ENCODE peak calls at places on chromosomes 3 and 15, in four cellular contexts. E, X, F and D are unnamed samples.
A peak's percentile ranks its signal among the peaks of the same experiment; 100 is the strongest.

GRCh38 chr3:172647823-172648222 is 63.0 kb downstream of the NCEH1 start:
- DNase-seq in E (no peak), X (no peak), F (no peak), D (no peak)

GRCh38 chr15:100783296-100783695 is 96.3 kb upstream of the ALDH1A3 start:
- DNase-seq in E (no peak), F (no peak), X (no peak), D (no peak)

GRCh38 chr3:22117751-22118346 is 366.8 kb upstream of the ZNF385D start:
- DNase-seq in F (peak; percentile 73), E (no peak), X (no peak), D (no peak)

GRCh38 chr15:31308185-31308639 is 18.4 kb upstream of the KLF13 start:
- DNase-seq in F (no peak), E (no peak), X (no peak), D (no peak)

GRCh38 chr15:100690786-100691160 is 88.4 kb downstream of the ASB7 start:
- DNase-seq in F (no peak), E (no peak), X (no peak), D (no peak)

GRCh38 chr3:197854596-197855343 is 63.7 kb downstream of the LRCH3 start:
- DNase-seq in E (no peak), F (peak; percentile 60), X (no peak), D (no peak)

GRCh38 chr3:171672538-171672937 is 137.7 kb downstream of the PLD1 start:
- DNase-seq in F (no peak), X (no peak), E (no peak), D (no peak)

GRCh38 chr3:150495563-150496168 is 50.6 kb downstream of the SERP1 start:
- DNase-seq in X (no peak), F (peak; percentile 68), E (peak; percentile 13), D (no peak)

GRCh38 chr15:85706779-85707518 is 87.8 kb downstream of the KLHL25 start:
- DNase-seq in F (peak; percentile 78), E (no peak), X (no peak), D (peak; percentile 31)

GRCh38 chr3:124640907-124641306 is 89.3 kb upstream of the UMPS start:
- DNase-seq in E (no peak), F (no peak), X (no peak), D (no peak)

GRCh38 chr15:76991741-76992645 is 2.9 kb upstream of the PSTPIP1 start:
- DNase-seq in X (peak; percentile 73), F (no peak), E (no peak), D (no peak)

GRCh38 chr3:157360044-157360443 is 76.6 kb upstream of the PTX3 start:
- DNase-seq in X (no peak), F (peak; percentile 93), E (no peak), D (no peak)

GRCh38 chr3:156404217-156404616 is 150.7 kb downstream of the SSR3 start:
- DNase-seq in E (no peak), X (no peak), F (no peak), D (no peak)

GRCh38 chr3:59818033-59818936 is 768.5 kb upstream of the CFAP20DC start:
- DNase-seq in E (no peak), F (peak; percentile 97), X (peak; percentile 76), D (no peak)

GRCh38 chr3:28343144-28343543 is 5.4 kb upstream of the ZCWPW2 start:
- DNase-seq in E (no peak), X (no peak), F (no peak), D (no peak)

GRCh38 chr3:147377412-147378185 is 28.7 kb downstream of the ZIC4 start:
- DNase-seq in X (no peak), E (no peak), F (no peak), D (no peak)

GRCh38 chr15:47577476-47577875 is 139.8 kb upstream of the SEMA6D start:
- DNase-seq in X (no peak), E (no peak), F (no peak), D (no peak)

GRCh38 chr15:73346735-73347312 is 21.9 kb downstream of the HCN4 start:
- DNase-seq in X (peak; percentile 76), E (peak; percentile 57), F (peak; percentile 12), D (peak; percentile 28)

GRCh38 chr3:87997298-87997697 is 61.5 kb downstream of the CGGBP1 start:
- DNase-seq in E (no peak), F (peak; percentile 17), X (peak; percentile 48), D (no peak)

GRCh38 chr3:134666885-134667284 is 16.1 kb upstream of the KY start:
- DNase-seq in E (no peak), X (no peak), F (no peak), D (no peak)

GRCh38 chr15:51917493-51917892 is 54.1 kb downstream of the LEO1 start:
- DNase-seq in F (peak; percentile 43), X (peak; percentile 52), E (no peak), D (no peak)

GRCh38 chr15:81235781-81236507 is 39.3 kb downstream of the IL16 start:
- DNase-seq in E (no peak), F (peak; percentile 99), X (no peak), D (no peak)

DNA sequence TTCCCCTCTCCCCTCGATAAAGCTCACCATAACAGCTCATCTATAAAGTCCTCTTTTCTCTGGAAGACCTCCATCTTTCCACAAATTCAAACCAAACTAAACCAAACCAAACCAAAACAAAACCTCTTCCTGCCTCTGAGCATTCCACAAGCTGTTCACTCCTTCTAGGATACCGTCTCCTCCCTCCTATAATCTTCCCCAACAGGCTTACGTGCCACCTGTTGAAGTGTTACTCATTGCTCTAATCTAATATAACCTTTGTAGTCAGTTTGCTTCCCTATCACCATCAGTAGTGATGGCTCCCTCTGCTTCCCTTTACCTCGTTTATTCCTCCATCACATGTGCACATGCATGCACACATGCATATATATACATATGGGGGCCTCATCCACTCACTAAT is 12.7 kb upstream of the CCR9 start:
- DNase-seq in F (no peak), E (no peak), X (no peak), D (no peak)
- TF ChIP-seq CTCF in F (no peak), E (no peak), X (no peak), D (no peak)

GRCh38 chr3:25831578-25831977 is 41.7 kb downstream of the OXSM start:
- DNase-seq in F (peak; percentile 47), X (no peak), E (no peak), D (no peak)
- TF ChIP-seq CTCF in F (peak; percentile 47), X (no peak), E (no peak), D (no peak)

DNA sequence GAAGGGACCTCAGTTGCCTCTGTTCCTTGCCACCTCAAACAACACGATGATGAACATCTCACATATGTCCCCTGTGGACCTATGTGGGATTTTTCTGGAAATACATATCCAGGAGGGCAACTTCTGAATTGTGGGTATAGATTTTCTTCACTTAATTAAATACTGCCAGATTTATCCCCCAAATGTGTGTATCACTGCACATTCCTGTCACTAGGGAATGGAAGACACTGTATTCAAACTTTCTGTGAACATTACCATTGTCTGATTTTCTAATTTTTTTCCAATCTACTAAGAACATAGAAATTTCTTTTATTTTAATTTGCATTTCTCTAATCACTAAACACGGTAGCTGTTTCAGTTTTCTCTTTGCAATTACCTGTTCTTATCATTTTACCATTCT is 102.0 kb upstream of the MRPS22 start:
- DNase-seq in X (no peak), E (no peak), F (no peak), D (no peak)
- TF ChIP-seq CTCF in X (no peak), E (peak; percentile 26), F (peak; percentile 13), D (no peak)

GRCh38 chr3:13673207-13673606 is 124.3 kb downstream of the FBLN2 start:
- DNase-seq in F (no peak), E (no peak), X (no peak), D (no peak)
- TF ChIP-seq CTCF in F (peak; percentile 28), E (peak; percentile 56), X (no peak), D (no peak)

GRCh38 chr3:69890094-69890493 is 109.4 kb upstream of the SAMMSON start:
- DNase-seq in E (no peak), X (no peak), F (peak; percentile 68), D (no peak)
- TF ChIP-seq CTCF in E (no peak), X (no peak), F (no peak), D (no peak)

DNA sequence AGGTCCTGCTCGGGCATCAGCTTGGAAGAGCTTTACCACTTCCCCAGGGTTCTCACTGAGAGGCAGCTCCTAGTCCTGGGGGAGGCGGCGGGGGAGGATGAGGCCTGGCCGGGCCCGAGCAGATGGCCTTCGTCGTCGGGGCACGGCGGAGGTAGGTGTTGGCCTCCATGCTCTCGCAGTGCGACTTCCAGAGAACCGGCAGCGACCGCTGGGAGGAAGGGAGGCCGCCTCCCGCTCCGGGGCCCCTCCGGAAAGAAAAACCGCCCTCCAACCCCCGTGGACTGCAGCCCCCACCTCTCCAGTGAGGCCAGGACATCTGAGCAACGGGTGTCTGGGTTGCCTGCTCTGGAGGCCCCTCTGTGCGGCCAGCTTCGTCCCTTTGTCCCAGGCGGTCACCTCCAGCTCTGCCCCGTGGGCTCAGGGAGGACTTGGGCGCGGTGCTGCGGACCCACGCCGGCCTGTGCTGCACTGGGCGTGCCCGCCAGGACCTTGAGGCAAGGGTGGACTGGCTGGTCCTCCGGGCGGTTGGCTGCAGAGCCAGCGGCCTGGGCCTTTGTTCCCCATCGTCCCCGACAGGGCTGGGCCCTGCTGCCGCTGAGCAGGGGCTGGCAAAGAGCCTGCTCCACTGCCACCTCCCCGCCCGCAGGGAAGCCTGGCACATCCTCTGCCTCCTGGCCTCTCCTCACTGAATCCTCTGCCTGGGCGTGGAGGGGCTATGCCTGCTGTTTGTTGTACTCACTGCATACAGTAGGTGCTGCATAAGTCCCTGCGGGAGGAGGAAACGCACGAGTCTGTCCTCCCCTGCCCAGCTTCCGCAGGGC is 13.6 kb upstream of the GP9 start:
- DNase-seq in F (no peak), X (no peak), E (no peak), D (no peak)
- TF ChIP-seq CTCF in F (no peak), X (no peak), E (no peak), D (no peak)